ENCODE peak calls at places on chromosomes 4 and X, in seven cellular contexts. One of them, this sample, is unnamed.
A peak's percentile ranks its signal among the peaks of the same experiment; 100 is the strongest.

GRCh38 chr4:101850698-101851097 is 60.2 kb downstream of the BANK1 start:
- DNase-seq in kidney tubule cell: no peak
- DNase-seq in foreskin fibroblast: no peak
- DNase-seq in right cardiac atrium: no peak
- DNase-seq in T-helper 9 cell: no peak
- DNase-seq in heart left ventricle: no peak
- DNase-seq in GM04504: no peak
- DNase-seq in this sample: no peak

GRCh38 chrX:119778829-119779228 is 12.6 kb downstream of the RPL39 start:
- DNase-seq in kidney tubule cell: no peak
- DNase-seq in foreskin fibroblast: no peak
- DNase-seq in right cardiac atrium: no peak
- DNase-seq in T-helper 9 cell: no peak
- DNase-seq in heart left ventricle: no peak
- DNase-seq in GM04504: no peak
- DNase-seq in this sample: no peak

GRCh38 chr4:67286724-67287123 is 258.6 kb downstream of the CENPC start:
- DNase-seq in kidney tubule cell: no peak
- DNase-seq in foreskin fibroblast: no peak
- DNase-seq in right cardiac atrium: peak; percentile 39
- DNase-seq in T-helper 9 cell: no peak
- DNase-seq in heart left ventricle: no peak
- DNase-seq in GM04504: no peak
- DNase-seq in this sample: no peak

GRCh38 chr4:20444599-20445337 is 193.1 kb downstream of the SLIT2 start:
- DNase-seq in kidney tubule cell: no peak
- DNase-seq in foreskin fibroblast: no peak
- DNase-seq in right cardiac atrium: no peak
- DNase-seq in T-helper 9 cell: no peak
- DNase-seq in heart left ventricle: no peak
- DNase-seq in GM04504: no peak
- DNase-seq in this sample: no peak

GRCh38 chrX:630922-631496 is 418 bp downstream of the SHOX start:
- DNase-seq in kidney tubule cell: no peak
- DNase-seq in foreskin fibroblast: no peak
- DNase-seq in right cardiac atrium: no peak
- DNase-seq in T-helper 9 cell: no peak
- DNase-seq in heart left ventricle: no peak
- DNase-seq in GM04504: no peak
- DNase-seq in this sample: no peak

GRCh38 chr4:8637456-8637984 is 45.0 kb downstream of the CPZ start:
- DNase-seq in kidney tubule cell: no peak
- DNase-seq in foreskin fibroblast: no peak
- DNase-seq in right cardiac atrium: peak; percentile 9
- DNase-seq in T-helper 9 cell: no peak
- DNase-seq in heart left ventricle: peak; percentile 8
- DNase-seq in GM04504: no peak
- DNase-seq in this sample: no peak

GRCh38 chr4:83238849-83239248 is 45.7 kb downstream of the COQ2 start:
- DNase-seq in kidney tubule cell: no peak
- DNase-seq in foreskin fibroblast: no peak
- DNase-seq in right cardiac atrium: no peak
- DNase-seq in T-helper 9 cell: no peak
- DNase-seq in heart left ventricle: no peak
- DNase-seq in GM04504: no peak
- DNase-seq in this sample: no peak

GRCh38 chr4:54281060-54281781 is 52.1 kb downstream of the PDGFRA start:
- DNase-seq in kidney tubule cell: peak; percentile 27
- DNase-seq in foreskin fibroblast: peak; percentile 95
- DNase-seq in right cardiac atrium: peak; percentile 91
- DNase-seq in T-helper 9 cell: no peak
- DNase-seq in heart left ventricle: peak; percentile 90
- DNase-seq in GM04504: peak; percentile 95
- DNase-seq in this sample: no peak

GRCh38 chrX:91434351-91435168 is at the start of gene PABPC5:
- DNase-seq in kidney tubule cell: peak; percentile 79
- DNase-seq in foreskin fibroblast: peak; percentile 60
- DNase-seq in right cardiac atrium: peak; percentile 92
- DNase-seq in T-helper 9 cell: no peak
- DNase-seq in heart left ventricle: peak; percentile 78
- DNase-seq in GM04504: peak; percentile 54
- DNase-seq in this sample: peak; percentile 75

GRCh38 chrX:107454302-107454701 is 4.8 kb downstream of the FRMPD3 start:
- DNase-seq in kidney tubule cell: peak; percentile 82
- DNase-seq in foreskin fibroblast: no peak
- DNase-seq in right cardiac atrium: no peak
- DNase-seq in T-helper 9 cell: no peak
- DNase-seq in heart left ventricle: no peak
- DNase-seq in GM04504: no peak
- DNase-seq in this sample: peak; percentile 35

GRCh38 chr4:77619408-77619807 is 13.8 kb downstream of the CXCL13 start:
- DNase-seq in kidney tubule cell: no peak
- DNase-seq in foreskin fibroblast: no peak
- DNase-seq in right cardiac atrium: no peak
- DNase-seq in T-helper 9 cell: no peak
- DNase-seq in heart left ventricle: no peak
- DNase-seq in GM04504: no peak
- DNase-seq in this sample: no peak

GRCh38 chr4:133156556-133156955 is 7.5 kb downstream of the PCDH10 start:
- DNase-seq in kidney tubule cell: no peak
- DNase-seq in foreskin fibroblast: no peak
- DNase-seq in right cardiac atrium: no peak
- DNase-seq in T-helper 9 cell: no peak
- DNase-seq in heart left ventricle: no peak
- DNase-seq in GM04504: no peak
- DNase-seq in this sample: no peak

GRCh38 chrX:100829730-100830129 is 9.5 kb downstream of the CSTF2 start:
- DNase-seq in kidney tubule cell: peak; percentile 76
- DNase-seq in foreskin fibroblast: peak; percentile 30
- DNase-seq in right cardiac atrium: no peak
- DNase-seq in T-helper 9 cell: no peak
- DNase-seq in heart left ventricle: no peak
- DNase-seq in GM04504: no peak
- DNase-seq in this sample: peak; percentile 9

GRCh38 chr4:164287173-164287572 is 466.8 kb upstream of the SMIM31 start:
- DNase-seq in kidney tubule cell: no peak
- DNase-seq in foreskin fibroblast: no peak
- DNase-seq in right cardiac atrium: no peak
- DNase-seq in T-helper 9 cell: no peak
- DNase-seq in heart left ventricle: no peak
- DNase-seq in GM04504: no peak
- DNase-seq in this sample: no peak

GRCh38 chrX:121571333-121571732 is 523.9 kb downstream of the GLUD2 start:
- DNase-seq in kidney tubule cell: no peak
- DNase-seq in foreskin fibroblast: no peak
- DNase-seq in right cardiac atrium: no peak
- DNase-seq in T-helper 9 cell: no peak
- DNase-seq in heart left ventricle: no peak
- DNase-seq in GM04504: no peak
- DNase-seq in this sample: no peak

GRCh38 chr4:80135702-80136058 is 61.6 kb upstream of the PRDM8 start:
- DNase-seq in kidney tubule cell: no peak
- DNase-seq in foreskin fibroblast: no peak
- DNase-seq in right cardiac atrium: no peak
- DNase-seq in T-helper 9 cell: no peak
- DNase-seq in heart left ventricle: no peak
- DNase-seq in GM04504: no peak
- DNase-seq in this sample: no peak

GRCh38 chr4:28229092-28229491 is 1368.5 kb downstream of the STIM2 start:
- DNase-seq in kidney tubule cell: no peak
- DNase-seq in foreskin fibroblast: peak; percentile 12
- DNase-seq in right cardiac atrium: no peak
- DNase-seq in T-helper 9 cell: no peak
- DNase-seq in heart left ventricle: no peak
- DNase-seq in GM04504: peak; percentile 18
- DNase-seq in this sample: no peak

GRCh38 chr4:179027569-179027968 is 1585.3 kb upstream of the AGA start:
- DNase-seq in kidney tubule cell: no peak
- DNase-seq in foreskin fibroblast: no peak
- DNase-seq in right cardiac atrium: no peak
- DNase-seq in T-helper 9 cell: no peak
- DNase-seq in heart left ventricle: no peak
- DNase-seq in GM04504: no peak
- DNase-seq in this sample: no peak

GRCh38 chr4:109640644-109641043 is 62.6 kb downstream of the CASP6 start:
- DNase-seq in kidney tubule cell: no peak
- DNase-seq in foreskin fibroblast: no peak
- DNase-seq in right cardiac atrium: no peak
- DNase-seq in T-helper 9 cell: no peak
- DNase-seq in heart left ventricle: no peak
- DNase-seq in GM04504: no peak
- DNase-seq in this sample: no peak

GRCh38 chr4:183130328-183131155 is 31.5 kb downstream of the WWC2 start:
- DNase-seq in kidney tubule cell: peak; percentile 87
- DNase-seq in foreskin fibroblast: no peak
- DNase-seq in right cardiac atrium: no peak
- DNase-seq in T-helper 9 cell: no peak
- DNase-seq in heart left ventricle: peak; percentile 73
- DNase-seq in GM04504: no peak
- DNase-seq in this sample: peak; percentile 56

GRCh38 chrX:44915361-44915868 is 42.4 kb downstream of the KDM6A start:
- DNase-seq in kidney tubule cell: no peak
- DNase-seq in foreskin fibroblast: no peak
- DNase-seq in right cardiac atrium: no peak
- DNase-seq in T-helper 9 cell: no peak
- DNase-seq in heart left ventricle: no peak
- DNase-seq in GM04504: no peak
- DNase-seq in this sample: no peak

GRCh38 chr4:78332974-78333373 is 218.6 kb upstream of the ANXA3 start:
- DNase-seq in kidney tubule cell: no peak
- DNase-seq in foreskin fibroblast: no peak
- DNase-seq in right cardiac atrium: no peak
- DNase-seq in T-helper 9 cell: no peak
- DNase-seq in heart left ventricle: no peak
- DNase-seq in GM04504: no peak
- DNase-seq in this sample: no peak

GRCh38 chr4:1405636-1406415 is 416 bp downstream of the NKX1-1 start:
- DNase-seq in kidney tubule cell: no peak
- DNase-seq in foreskin fibroblast: no peak
- DNase-seq in right cardiac atrium: peak; percentile 38
- DNase-seq in T-helper 9 cell: no peak
- DNase-seq in heart left ventricle: no peak
- DNase-seq in GM04504: no peak
- DNase-seq in this sample: no peak

GRCh38 chrX:39665830-39666518 is 431.8 kb downstream of the BCOR start:
- DNase-seq in kidney tubule cell: peak; percentile 82
- DNase-seq in foreskin fibroblast: no peak
- DNase-seq in right cardiac atrium: no peak
- DNase-seq in T-helper 9 cell: no peak
- DNase-seq in heart left ventricle: no peak
- DNase-seq in GM04504: no peak
- DNase-seq in this sample: peak; percentile 13

GRCh38 chr4:84985952-84986351 is 19.5 kb upstream of the WDFY3 start:
- DNase-seq in kidney tubule cell: peak; percentile 92
- DNase-seq in foreskin fibroblast: peak; percentile 83
- DNase-seq in right cardiac atrium: no peak
- DNase-seq in T-helper 9 cell: no peak
- DNase-seq in heart left ventricle: no peak
- DNase-seq in GM04504: no peak
- DNase-seq in this sample: no peak

GRCh38 chrX:154890990-154891639 is 5.0 kb downstream of the F8A1 start:
- DNase-seq in kidney tubule cell: no peak
- DNase-seq in foreskin fibroblast: no peak
- DNase-seq in right cardiac atrium: no peak
- DNase-seq in T-helper 9 cell: no peak
- DNase-seq in heart left ventricle: no peak
- DNase-seq in GM04504: peak; percentile 0
- DNase-seq in this sample: no peak

GRCh38 chrX:17007134-17007768 is 60.8 kb downstream of the REPS2 start:
- DNase-seq in kidney tubule cell: peak; percentile 17
- DNase-seq in foreskin fibroblast: no peak
- DNase-seq in right cardiac atrium: no peak
- DNase-seq in T-helper 9 cell: no peak
- DNase-seq in heart left ventricle: no peak
- DNase-seq in GM04504: no peak
- DNase-seq in this sample: no peak

GRCh38 chr4:115759231-115759630 is 645.8 kb upstream of the NDST4 start:
- DNase-seq in kidney tubule cell: no peak
- DNase-seq in foreskin fibroblast: no peak
- DNase-seq in right cardiac atrium: peak; percentile 15
- DNase-seq in T-helper 9 cell: no peak
- DNase-seq in heart left ventricle: no peak
- DNase-seq in GM04504: no peak
- DNase-seq in this sample: no peak

GRCh38 chr4:22071749-22072148 is 123.2 kb upstream of the KCNIP4 start:
- DNase-seq in kidney tubule cell: peak; percentile 49
- DNase-seq in foreskin fibroblast: peak; percentile 14
- DNase-seq in right cardiac atrium: no peak
- DNase-seq in T-helper 9 cell: no peak
- DNase-seq in heart left ventricle: no peak
- DNase-seq in GM04504: no peak
- DNase-seq in this sample: peak; percentile 22

GRCh38 chr4:69775488-69775887 is 15.1 kb upstream of the SULT1B1 start:
- DNase-seq in kidney tubule cell: peak; percentile 17
- DNase-seq in foreskin fibroblast: no peak
- DNase-seq in right cardiac atrium: no peak
- DNase-seq in T-helper 9 cell: no peak
- DNase-seq in heart left ventricle: no peak
- DNase-seq in GM04504: no peak
- DNase-seq in this sample: no peak

GRCh38 chr4:102663073-102663472 is 97.7 kb downstream of the MANBA start:
- DNase-seq in kidney tubule cell: peak; percentile 50
- DNase-seq in foreskin fibroblast: peak; percentile 58
- DNase-seq in right cardiac atrium: no peak
- DNase-seq in T-helper 9 cell: no peak
- DNase-seq in heart left ventricle: no peak
- DNase-seq in GM04504: peak; percentile 54
- DNase-seq in this sample: peak; percentile 15

GRCh38 chr4:27145556-27145955 is 284.9 kb downstream of the STIM2 start:
- DNase-seq in kidney tubule cell: no peak
- DNase-seq in foreskin fibroblast: no peak
- DNase-seq in right cardiac atrium: no peak
- DNase-seq in T-helper 9 cell: no peak
- DNase-seq in heart left ventricle: no peak
- DNase-seq in GM04504: no peak
- DNase-seq in this sample: no peak

GRCh38 chr4:47075919-47076318 is 44.6 kb downstream of the GABRB1 start:
- DNase-seq in kidney tubule cell: peak; percentile 58
- DNase-seq in foreskin fibroblast: no peak
- DNase-seq in right cardiac atrium: no peak
- DNase-seq in T-helper 9 cell: no peak
- DNase-seq in heart left ventricle: no peak
- DNase-seq in GM04504: no peak
- DNase-seq in this sample: no peak